ENCODE peak calls at places on chromosomes 6 and 20, in eight cellular contexts. L is Right ventricle myocardium superior; J is HCEC 1CT; K is GM04504; E is lower lobe of right lung; O is lung microvascular endothelial cell; P is left ventricle myocardium inferior; R is activated CD8-positive, alpha-beta memory T cell treated with anti-CD3 and anti-CD28 coated beads for 24 hours. N is an unnamed sample.

GRCh38 chr6:113362542-113363430 is 494.4 kb upstream of the MARCKS start:
- DNase-seq in L (no peak), J (no peak), K (no peak), E (no peak), O (peak), P (no peak), R (no peak), N (no peak)

GRCh38 chr6:21769405-21769851 is 175.9 kb downstream of the SOX4 start:
- DNase-seq in L (no peak), J (peak), K (peak), E (no peak), O (peak), P (no peak), R (no peak), N (peak)

GRCh38 chr6:53151676-53152075 is 3.0 kb upstream of the GCM1 start:
- DNase-seq in L (no peak), J (no peak), K (no peak), E (no peak), O (peak), P (no peak), R (no peak), N (no peak)

GRCh38 chr6:93417421-93417996 is 1.9 kb downstream of the EPHA7 start:
- DNase-seq in L (no peak), J (no peak), K (no peak), E (peak), O (peak), P (no peak), R (no peak), N (no peak)

GRCh38 chr6:168734523-168734922 is 293.5 kb downstream of the SMOC2 start:
- DNase-seq in L (no peak), J (no peak), K (no peak), E (no peak), O (no peak), P (no peak), R (no peak), N (no peak)

GRCh38 chr6:26017567-26017966 is 55.0 kb downstream of the TRIM38 start:
- DNase-seq in L (peak), J (peak), K (peak), E (peak), O (peak), P (peak), R (peak), N (peak)

GRCh38 chr20:46757754-46758678 is 48.6 kb downstream of the SLC2A10 start:
- DNase-seq in L (peak), J (peak), K (no peak), E (peak), O (peak), P (peak), R (peak), N (peak)

GRCh38 chr6:126170875-126171489 is 168.9 kb upstream of the CENPW start:
- DNase-seq in L (no peak), J (peak), K (no peak), E (no peak), O (peak), P (no peak), R (no peak), N (no peak)

GRCh38 chr6:36131517-36132220 is 1.4 kb downstream of the MAPK13 start:
- DNase-seq in L (no peak), J (peak), K (no peak), E (no peak), O (peak), P (no peak), R (peak), N (no peak)

GRCh38 chr6:39040080-39040673 is 8.4 kb upstream of the GLP1R start:
- DNase-seq in L (no peak), J (no peak), K (no peak), E (no peak), O (no peak), P (no peak), R (no peak), N (no peak)

GRCh38 chr6:118551673-118552063 is 3.6 kb downstream of the PLN start:
- DNase-seq in L (no peak), J (peak), K (peak), E (no peak), O (no peak), P (no peak), R (no peak), N (no peak)

GRCh38 chr6:34145161-34146020 is 496 bp downstream of the GRM4 start:
- DNase-seq in L (peak), J (no peak), K (peak), E (peak), O (peak), P (no peak), R (peak), N (no peak)

GRCh38 chr20:35766843-35767242 is 5.0 kb upstream of the PHF20 start:
- DNase-seq in L (no peak), J (no peak), K (no peak), E (no peak), O (no peak), P (no peak), R (no peak), N (no peak)

GRCh38 chr20:21522479-21523397 is 8.9 kb upstream of the NKX2-2 start:
- DNase-seq in L (no peak), J (no peak), K (no peak), E (no peak), O (no peak), P (no peak), R (no peak), N (no peak)

GRCh38 chr20:56400001-56400640 is 7.7 kb downstream of the CSTF1 start:
- DNase-seq in L (no peak), J (peak), K (peak), E (no peak), O (peak), P (no peak), R (no peak), N (peak)

GRCh38 chr6:98335594-98335993 is 498.8 kb upstream of the POU3F2 start:
- DNase-seq in L (no peak), J (no peak), K (no peak), E (no peak), O (no peak), P (no peak), R (no peak), N (no peak)

GRCh38 chr6:47105469-47106188 is 63.5 kb upstream of the ADGRF1 start:
- DNase-seq in L (no peak), J (no peak), K (no peak), E (no peak), O (no peak), P (no peak), R (no peak), N (no peak)

GRCh38 chr6:33977606-33978438 is 168.1 kb downstream of the GRM4 start:
- DNase-seq in L (no peak), J (no peak), K (no peak), E (no peak), O (no peak), P (no peak), R (no peak), N (no peak)

GRCh38 chr6:90478278-90478677 is 108.6 kb downstream of the MAP3K7 start:
- DNase-seq in L (no peak), J (no peak), K (no peak), E (no peak), O (no peak), P (no peak), R (peak), N (no peak)

GRCh38 chr6:43428112-43428570 is 800 bp downstream of the ABCC10 start:
- DNase-seq in L (no peak), J (peak), K (no peak), E (no peak), O (no peak), P (no peak), R (no peak), N (no peak)

GRCh38 chr6:72844614-72845013 is 222.8 kb downstream of the KCNQ5 start:
- DNase-seq in L (no peak), J (no peak), K (no peak), E (no peak), O (no peak), P (no peak), R (no peak), N (no peak)

GRCh38 chr6:3892613-3893012 is 43.4 kb downstream of the FAM50B start:
- DNase-seq in L (no peak), J (no peak), K (no peak), E (no peak), O (peak), P (no peak), R (no peak), N (no peak)

GRCh38 chr6:165745492-165745891 is 82.5 kb upstream of the PDE10A start:
- DNase-seq in L (no peak), J (no peak), K (no peak), E (no peak), O (no peak), P (no peak), R (no peak), N (no peak)

GRCh38 chr6:56595490-56596122 is 47.1 kb downstream of the DST start:
- DNase-seq in L (no peak), J (peak), K (peak), E (no peak), O (peak), P (no peak), R (peak), N (peak)

GRCh38 chr20:10370091-10370887 is 63.7 kb downstream of the MKKS start:
- DNase-seq in L (no peak), J (no peak), K (no peak), E (no peak), O (no peak), P (no peak), R (no peak), N (no peak)

GRCh38 chr20:17958326-17959256 is 10.0 kb downstream of the SNX5 start:
- DNase-seq in L (no peak), J (peak), K (no peak), E (no peak), O (no peak), P (no peak), R (peak), N (no peak)

GRCh38 chr6:26172496-26172958 is 85.3 kb downstream of the HFE start:
- DNase-seq in L (no peak), J (peak), K (no peak), E (no peak), O (peak), P (no peak), R (no peak), N (no peak)

N was measured in left cardiac atrium.